ENCODE peak calls at places on chromosomes 4 and X, in four cellular contexts. O is H1, V is HCT116, M is stomach. I is an unnamed sample.

GRCh38 chr4:113700602-113701150 is 60.9 kb downstream of the CAMK2D start:
- DNase-seq in M (no peak), V (no peak), O (no peak), I (no peak)

GRCh38 chr4:153222162-153222789 is 18.0 kb downstream of the TRIM2 start:
- DNase-seq in M (peak), V (no peak), O (no peak), I (peak)

GRCh38 chrX:130393451-130394074 is 8.1 kb upstream of the GPR119 start:
- DNase-seq in M (peak), V (peak), O (peak), I (peak)

GRCh38 chr4:176469546-176469945 is 149.8 kb downstream of the SPCS3 start:
- DNase-seq in M (no peak), V (no peak), O (no peak), I (no peak)

GRCh38 chr4:152590179-152591031 is 54.5 kb upstream of the FBXW7 start:
- DNase-seq in O (no peak), V (no peak), M (no peak), I (peak)

GRCh38 chr4:174999407-174999806 is 81.2 kb downstream of the ADAM29 start:
- DNase-seq in M (no peak), V (no peak), O (no peak), I (no peak)

GRCh38 chr4:48575964-48576363 is 85.9 kb downstream of the ZAR1 start:
- DNase-seq in O (no peak), V (no peak), M (no peak), I (no peak)

GRCh38 chrX:108224727-108225455 is 133.3 kb downstream of the ATG4A start:
- DNase-seq in M (no peak), O (no peak), V (peak), I (no peak)

GRCh38 chr4:101345596-101346311 is 1.6 kb downstream of the PPP3CA start:
- DNase-seq in M (peak), V (no peak), O (no peak), I (no peak)

GRCh38 chrX:107766470-107767140 is 9.0 kb downstream of the TSC22D3 start:
- DNase-seq in O (no peak), M (no peak), V (no peak), I (no peak)

GRCh38 chr4:143700420-143701352 is at the start of gene FREM3:
- DNase-seq in O (peak), V (no peak), M (no peak), I (no peak)

GRCh38 chr4:71564775-71565174 is 219.1 kb downstream of the GC start:
- DNase-seq in O (no peak), M (no peak), V (no peak), I (no peak)

GRCh38 chr4:118287691-118288090 is 65.1 kb downstream of the PRSS12 start:
- DNase-seq in M (no peak), O (no peak), V (no peak), I (no peak)

GRCh38 chr4:151674804-151675290 is 86.0 kb downstream of the GATB start:
- DNase-seq in O (peak), V (no peak), M (peak), I (peak)

GRCh38 chr4:139686988-139687387 is 21.4 kb downstream of the MGST2 start:
- DNase-seq in M (no peak), O (no peak), V (no peak), I (no peak)

GRCh38 chrX:107571296-107571998 is 56.9 kb upstream of the PRPS1 start:
- DNase-seq in M (peak), V (peak), O (no peak), I (no peak)

GRCh38 chr4:186699298-186699697 is 24.4 kb downstream of the FAT1 start:
- DNase-seq in M (peak), V (no peak), O (no peak), I (no peak)

GRCh38 chr4:44725166-44725565 is 1.2 kb downstream of the GNPDA2 start:
- DNase-seq in M (no peak), V (no peak), O (no peak), I (no peak)

GRCh38 chr4:174553828-174554227 is 31.5 kb upstream of the HPGD start:
- DNase-seq in V (no peak), M (no peak), O (no peak), I (no peak)

GRCh38 chr4:168560184-168560834 is 63.5 kb downstream of the PALLD start:
- DNase-seq in M (peak), O (no peak), V (no peak), I (no peak)

GRCh38 chr4:43132010-43132582 is 239.6 kb downstream of the GRXCR1 start:
- DNase-seq in O (no peak), V (peak), M (peak), I (no peak)

GRCh38 chr4:131137196-131137595 is 2011.9 kb upstream of the PCDH10 start:
- DNase-seq in M (no peak), O (no peak), V (no peak), I (no peak)

GRCh38 chrX:64191281-64192010 is 14.1 kb downstream of the AMER1 start:
- DNase-seq in O (no peak), M (no peak), V (no peak), I (no peak)

GRCh38 chrX:123222920-123223319 is 38.8 kb downstream of the GRIA3 start:
- DNase-seq in O (no peak), V (no peak), M (no peak), I (no peak)

GRCh38 chrX:42934020-42934701 is 156.2 kb upstream of the PPP1R2C start:
- DNase-seq in O (no peak), M (no peak), V (no peak), I (no peak)

GRCh38 chr4:62225972-62226371 is 1025.8 kb downstream of the ADGRL3 start:
- DNase-seq in M (no peak), O (no peak), V (no peak), I (no peak)

GRCh38 chrX:15737188-15737956 is 698 bp upstream of the CA5B start:
- DNase-seq in V (no peak), O (no peak), M (no peak), I (no peak)

GRCh38 chrX:7941390-7942042 is 14.3 kb upstream of the PNPLA4 start:
- DNase-seq in O (no peak), V (no peak), M (no peak), I (no peak)

GRCh38 chrX:46710927-46711623 is 47.8 kb downstream of the SLC9A7 start:
- DNase-seq in V (no peak), O (no peak), M (no peak), I (no peak)

GRCh38 chrX:119477812-119478232 is 9.6 kb downstream of the SLC25A5 start:
- DNase-seq in M (peak), O (no peak), V (no peak), I (no peak)

DNA sequence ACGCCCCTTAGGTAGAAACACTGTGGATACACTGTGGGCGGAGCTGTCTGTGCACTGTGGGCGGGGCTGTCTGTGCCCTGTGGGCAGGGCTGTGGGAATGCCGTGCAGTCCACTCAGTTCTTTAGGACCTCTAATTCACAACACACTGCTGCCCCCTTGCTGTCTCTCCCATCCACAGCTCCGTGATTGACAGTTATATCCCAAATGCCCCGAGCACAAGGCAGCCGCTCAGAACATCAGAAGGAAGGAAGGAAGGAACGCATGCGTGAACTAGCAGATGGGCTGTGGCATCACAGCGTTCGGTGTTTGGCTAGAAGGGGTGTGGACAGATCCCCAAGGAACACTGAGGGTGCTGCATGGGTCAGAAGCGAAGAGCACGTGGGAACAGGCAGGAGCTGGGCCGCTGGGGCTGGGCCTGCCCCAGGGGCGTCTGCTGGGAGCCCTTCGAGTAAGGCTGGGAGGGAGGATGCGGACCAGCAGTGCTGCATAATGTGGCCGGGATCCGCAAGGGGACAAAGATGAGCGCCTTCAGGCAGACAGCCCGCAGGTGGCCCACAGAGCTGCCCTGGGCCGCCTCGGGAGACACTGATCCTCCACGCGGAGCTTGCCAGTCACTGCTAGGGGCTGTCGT is 29.8 kb downstream of the ACOX3 start:
- DNase-seq in M (peak), V (peak), O (peak), I (no peak)
- TF ChIP-seq POLR2AphosphoS5 in M (peak), V (no peak), O (no peak), I (no peak)

GRCh38 chr4:15584785-15585184 is 70.4 kb downstream of the FBXL5 start:
- DNase-seq in M (no peak), V (no peak), O (no peak), I (no peak)

GRCh38 chr4:15587649-15588048 is 67.5 kb downstream of the FBXL5 start:
- DNase-seq in V (no peak), M (no peak), O (no peak), I (no peak)

GRCh38 chr4:15585331-15585730 is 69.8 kb downstream of the FBXL5 start:
- DNase-seq in O (no peak), V (no peak), M (no peak), I (no peak)

DNA sequence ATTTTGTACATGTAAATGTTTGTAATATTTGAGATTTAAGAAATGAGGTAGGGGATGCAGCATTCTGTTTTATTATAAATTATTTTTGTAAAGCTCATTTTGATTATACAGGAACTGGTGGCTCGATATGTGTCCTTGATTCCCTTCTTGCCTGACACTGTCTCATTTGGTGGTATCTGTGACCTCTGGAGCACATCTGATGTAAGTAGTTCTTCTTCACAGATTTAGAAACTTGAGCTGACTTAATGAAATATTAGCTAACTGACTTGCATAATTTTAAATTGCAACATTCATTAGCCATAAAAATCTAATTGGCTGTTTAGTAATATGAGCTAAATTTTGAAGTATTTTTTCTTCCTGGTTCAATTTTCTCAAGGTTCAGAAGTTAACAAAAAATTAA is 69.1 kb downstream of the FBXL5 start:
- DNase-seq in V (no peak), O (no peak), M (no peak), I (no peak)
- H3K4me3 ChIP-seq in V (no peak), O (no peak), M (no peak), I (no peak)

DNA sequence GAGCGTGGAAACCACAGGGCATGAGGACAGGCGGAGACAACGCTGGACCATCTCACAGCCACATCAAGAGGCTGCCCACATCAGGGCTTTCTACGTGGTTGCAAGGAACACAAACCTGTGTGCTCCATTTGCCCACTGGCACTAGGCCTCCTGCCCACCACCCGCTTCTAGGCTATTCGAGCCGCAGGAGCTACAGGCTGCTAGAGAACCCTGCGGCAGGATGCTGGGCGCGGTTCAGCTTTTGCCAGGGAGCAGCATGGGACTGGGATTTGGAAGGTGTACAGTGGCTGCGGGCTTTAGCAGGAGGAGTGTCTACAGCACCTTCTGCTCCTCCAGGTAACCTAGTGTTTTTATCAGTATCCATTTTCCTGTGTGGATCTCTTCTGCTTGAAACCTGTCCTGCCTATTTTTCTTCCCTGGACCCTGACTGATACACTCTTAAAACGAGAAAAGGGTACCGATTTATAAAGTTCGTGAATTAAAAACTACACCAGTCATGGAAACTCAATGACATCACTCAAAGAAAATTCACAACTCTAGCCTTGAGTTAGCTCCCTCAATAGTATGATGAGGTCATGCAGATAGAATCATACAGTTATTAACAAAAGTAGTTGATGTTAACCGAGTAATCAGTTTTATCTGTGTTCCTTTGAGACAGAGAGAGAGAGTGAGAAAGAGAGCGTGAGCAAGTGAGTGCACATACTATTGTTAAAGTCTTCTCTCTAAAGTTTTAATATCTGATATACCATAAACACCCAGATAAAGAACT is 12.8 kb downstream of the NOP14 start:
- DNase-seq in O (no peak), M (no peak), V (no peak), I (no peak)
- TF ChIP-seq POLR2A in O (no peak), M (no peak), V (no peak), I (no peak)

GRCh38 chr4:122279670-122280069 is 99.1 kb upstream of the ADAD1 start:
- DNase-seq in V (no peak), M (no peak), O (no peak), I (no peak)

GRCh38 chr4:122285285-122285684 is 93.5 kb upstream of the ADAD1 start:
- DNase-seq in V (no peak), O (no peak), M (no peak), I (no peak)
- TF ChIP-seq POLR2AphosphoS5 in V (no peak), O (no peak), M (no peak), I (no peak)

GRCh38 chr4:123649248-123649643 is 252.7 kb downstream of the SPRY1 start:
- DNase-seq in V (no peak), M (no peak), O (no peak), I (no peak)
- H3K4me3 ChIP-seq in V (no peak), M (no peak), O (no peak), I (no peak)

GRCh38 chrX:49269768-49270248 is at the start of gene PPP1R3F:
- DNase-seq in O (no peak), M (no peak), V (no peak), I (no peak)
- TF ChIP-seq POLR2A in O (no peak), M (no peak), V (no peak), I (no peak)

GRCh38 chr4:22679518-22679897 is 13.2 kb upstream of the GBA3 start:
- DNase-seq in O (no peak), M (no peak), V (no peak), I (no peak)
- TF ChIP-seq POLR2AphosphoS5 in O (no peak), M (no peak), V (no peak), I (no peak)

GRCh38 chrX:25010784-25011588 is 4.8 kb downstream of the ARX start:
- DNase-seq in M (no peak), O (no peak), V (no peak), I (no peak)

GRCh38 chrX:25012793-25013592 is 2.8 kb downstream of the ARX start:
- DNase-seq in M (no peak), O (no peak), V (no peak), I (no peak)

GRCh38 chrX:25012433-25012735 is 3.4 kb downstream of the ARX start:
- DNase-seq in M (no peak), V (no peak), O (no peak), I (no peak)

GRCh38 chrX:25013593-25014365 is 2.0 kb downstream of the ARX start:
- DNase-seq in V (no peak), O (no peak), M (no peak), I (no peak)

GRCh38 chrX:25011589-25012432 is 4.0 kb downstream of the ARX start:
- DNase-seq in O (no peak), M (no peak), V (no peak), I (no peak)
- H3K4me3 ChIP-seq in O (no peak), M (no peak), V (no peak), I (no peak)

I was measured in breast epithelium.